ENCODE peak calls at places on chromosomes 12 and 14, in ten cellular contexts. One of them, this sample, is unnamed.

GRCh38 chr14:89956294-89957009 is 725 bp downstream of the TDP1 start:
- DNase-seq in cardiac fibroblast: peak; percentile 98
- DNase-seq in tibial nerve: peak; percentile 20
- DNase-seq in psoas muscle: peak; percentile 78
- DNase-seq in LNCaP clone FGC: no peak
- DNase-seq in HepG2: peak; percentile 46
- DNase-seq in DND-41: peak; percentile 73
- DNase-seq in CD8-positive, alpha-beta T cell: peak; percentile 88
- DNase-seq in OCI-LY7: peak; percentile 85
- DNase-seq in gastrocnemius medialis: peak; percentile 20
- DNase-seq in this sample: peak; percentile 85

GRCh38 chr12:131500564-131500963 is 210.3 kb upstream of the SFSWAP start:
- DNase-seq in cardiac fibroblast: no peak
- DNase-seq in tibial nerve: no peak
- DNase-seq in psoas muscle: no peak
- DNase-seq in LNCaP clone FGC: no peak
- DNase-seq in HepG2: no peak
- DNase-seq in DND-41: no peak
- DNase-seq in CD8-positive, alpha-beta T cell: no peak
- DNase-seq in OCI-LY7: no peak
- DNase-seq in gastrocnemius medialis: no peak
- DNase-seq in this sample: no peak

GRCh38 chr12:26614217-26614616 is 218.8 kb downstream of the ITPR2 start:
- DNase-seq in cardiac fibroblast: peak; percentile 55
- DNase-seq in tibial nerve: no peak
- DNase-seq in psoas muscle: no peak
- DNase-seq in LNCaP clone FGC: no peak
- DNase-seq in HepG2: no peak
- DNase-seq in DND-41: no peak
- DNase-seq in CD8-positive, alpha-beta T cell: no peak
- DNase-seq in OCI-LY7: peak; percentile 41
- DNase-seq in gastrocnemius medialis: no peak
- DNase-seq in this sample: no peak

GRCh38 chr14:101878222-101879211 is 85.9 kb upstream of the DYNC1H1 start:
- DNase-seq in cardiac fibroblast: no peak
- DNase-seq in tibial nerve: no peak
- DNase-seq in psoas muscle: no peak
- DNase-seq in LNCaP clone FGC: no peak
- DNase-seq in HepG2: no peak
- DNase-seq in DND-41: peak; percentile 35
- DNase-seq in CD8-positive, alpha-beta T cell: peak; percentile 56
- DNase-seq in OCI-LY7: peak; percentile 44
- DNase-seq in gastrocnemius medialis: no peak
- DNase-seq in this sample: no peak

GRCh38 chr14:30822080-30822571 is 52.2 kb upstream of the COCH start:
- DNase-seq in cardiac fibroblast: no peak
- DNase-seq in tibial nerve: no peak
- DNase-seq in psoas muscle: no peak
- DNase-seq in LNCaP clone FGC: no peak
- DNase-seq in HepG2: no peak
- DNase-seq in DND-41: no peak
- DNase-seq in CD8-positive, alpha-beta T cell: no peak
- DNase-seq in OCI-LY7: no peak
- DNase-seq in gastrocnemius medialis: no peak
- DNase-seq in this sample: no peak

GRCh38 chr12:67299936-67300335 is 30.8 kb downstream of the CAND1 start:
- DNase-seq in cardiac fibroblast: no peak
- DNase-seq in tibial nerve: no peak
- DNase-seq in psoas muscle: no peak
- DNase-seq in LNCaP clone FGC: no peak
- DNase-seq in HepG2: no peak
- DNase-seq in DND-41: no peak
- DNase-seq in CD8-positive, alpha-beta T cell: no peak
- DNase-seq in OCI-LY7: no peak
- DNase-seq in gastrocnemius medialis: no peak
- DNase-seq in this sample: no peak

GRCh38 chr14:92729632-92730358 is 18.6 kb downstream of the LGMN start:
- DNase-seq in cardiac fibroblast: peak; percentile 86
- DNase-seq in tibial nerve: no peak
- DNase-seq in psoas muscle: no peak
- DNase-seq in LNCaP clone FGC: no peak
- DNase-seq in HepG2: no peak
- DNase-seq in DND-41: peak; percentile 24
- DNase-seq in CD8-positive, alpha-beta T cell: no peak
- DNase-seq in OCI-LY7: no peak
- DNase-seq in gastrocnemius medialis: no peak
- DNase-seq in this sample: no peak

GRCh38 chr12:74280156-74280655 is 257.4 kb upstream of the ATXN7L3B start:
- DNase-seq in cardiac fibroblast: no peak
- DNase-seq in tibial nerve: no peak
- DNase-seq in psoas muscle: no peak
- DNase-seq in LNCaP clone FGC: no peak
- DNase-seq in HepG2: no peak
- DNase-seq in DND-41: no peak
- DNase-seq in CD8-positive, alpha-beta T cell: no peak
- DNase-seq in OCI-LY7: no peak
- DNase-seq in gastrocnemius medialis: no peak
- DNase-seq in this sample: no peak

GRCh38 chr12:121132601-121133481 is at the start of gene P2RX7:
- DNase-seq in cardiac fibroblast: peak; percentile 38
- DNase-seq in tibial nerve: peak; percentile 51
- DNase-seq in psoas muscle: peak; percentile 80
- DNase-seq in LNCaP clone FGC: peak; percentile 50
- DNase-seq in HepG2: no peak
- DNase-seq in DND-41: peak; percentile 63
- DNase-seq in CD8-positive, alpha-beta T cell: peak; percentile 38
- DNase-seq in OCI-LY7: peak; percentile 44
- DNase-seq in gastrocnemius medialis: peak; percentile 40
- DNase-seq in this sample: no peak

GRCh38 chr12:92146865-92147264 is 1.2 kb upstream of the BTG1 start:
- DNase-seq in cardiac fibroblast: peak; percentile 28
- DNase-seq in tibial nerve: no peak
- DNase-seq in psoas muscle: no peak
- DNase-seq in LNCaP clone FGC: no peak
- DNase-seq in HepG2: no peak
- DNase-seq in DND-41: peak; percentile 39
- DNase-seq in CD8-positive, alpha-beta T cell: no peak
- DNase-seq in OCI-LY7: peak; percentile 48
- DNase-seq in gastrocnemius medialis: no peak
- DNase-seq in this sample: no peak

GRCh38 chr14:76538648-76539008 is 162.7 kb downstream of the ESRRB start:
- DNase-seq in cardiac fibroblast: no peak
- DNase-seq in tibial nerve: no peak
- DNase-seq in psoas muscle: no peak
- DNase-seq in LNCaP clone FGC: no peak
- DNase-seq in HepG2: no peak
- DNase-seq in DND-41: no peak
- DNase-seq in CD8-positive, alpha-beta T cell: no peak
- DNase-seq in OCI-LY7: no peak
- DNase-seq in gastrocnemius medialis: no peak
- DNase-seq in this sample: no peak
- H3K4me3 ChIP-seq in cardiac fibroblast: no peak overlapping the region
- H3K4me3 ChIP-seq in tibial nerve: no peak overlapping the region
- H3K4me3 ChIP-seq in psoas muscle: no peak overlapping the region
- H3K4me3 ChIP-seq in LNCaP clone FGC: no peak overlapping the region
- H3K4me3 ChIP-seq in HepG2: no peak overlapping the region
- H3K4me3 ChIP-seq in DND-41: no peak overlapping the region
- H3K4me3 ChIP-seq in CD8-positive, alpha-beta T cell: no peak overlapping the region
- H3K4me3 ChIP-seq in OCI-LY7: no peak overlapping the region
- H3K4me3 ChIP-seq in gastrocnemius medialis: no peak overlapping the region
- H3K4me3 ChIP-seq in this sample: no peak overlapping the region

GRCh38 chr12:114240288-114240687 is 165.7 kb downstream of the TBX5 start:
- DNase-seq in cardiac fibroblast: no peak
- DNase-seq in tibial nerve: no peak
- DNase-seq in psoas muscle: no peak
- DNase-seq in LNCaP clone FGC: no peak
- DNase-seq in HepG2: no peak
- DNase-seq in DND-41: no peak
- DNase-seq in CD8-positive, alpha-beta T cell: no peak
- DNase-seq in OCI-LY7: no peak
- DNase-seq in gastrocnemius medialis: no peak
- DNase-seq in this sample: no peak

GRCh38 chr12:114241973-114242434 is 163.9 kb downstream of the TBX5 start:
- DNase-seq in cardiac fibroblast: no peak
- DNase-seq in tibial nerve: no peak
- DNase-seq in psoas muscle: no peak
- DNase-seq in LNCaP clone FGC: no peak
- DNase-seq in HepG2: no peak
- DNase-seq in DND-41: no peak
- DNase-seq in CD8-positive, alpha-beta T cell: no peak
- DNase-seq in OCI-LY7: peak; percentile 51
- DNase-seq in gastrocnemius medialis: no peak
- DNase-seq in this sample: peak; percentile 43

GRCh38 chr12:114248527-114248926 is 157.4 kb downstream of the TBX5 start:
- DNase-seq in cardiac fibroblast: no peak
- DNase-seq in tibial nerve: no peak
- DNase-seq in psoas muscle: no peak
- DNase-seq in LNCaP clone FGC: no peak
- DNase-seq in HepG2: no peak
- DNase-seq in DND-41: no peak
- DNase-seq in CD8-positive, alpha-beta T cell: no peak
- DNase-seq in OCI-LY7: no peak
- DNase-seq in gastrocnemius medialis: no peak
- DNase-seq in this sample: no peak

GRCh38 chr12:114245555-114245954 is 160.4 kb downstream of the TBX5 start:
- DNase-seq in cardiac fibroblast: no peak
- DNase-seq in tibial nerve: no peak
- DNase-seq in psoas muscle: no peak
- DNase-seq in LNCaP clone FGC: no peak
- DNase-seq in HepG2: no peak
- DNase-seq in DND-41: no peak
- DNase-seq in CD8-positive, alpha-beta T cell: no peak
- DNase-seq in OCI-LY7: no peak
- DNase-seq in gastrocnemius medialis: no peak
- DNase-seq in this sample: no peak
- TF ChIP-seq CTCF in cardiac fibroblast: no peak
- TF ChIP-seq CTCF in tibial nerve: no peak
- TF ChIP-seq CTCF in psoas muscle: no peak
- TF ChIP-seq CTCF in LNCaP clone FGC: no peak
- TF ChIP-seq CTCF in HepG2: no peak
- TF ChIP-seq CTCF in DND-41: no peak
- TF ChIP-seq CTCF in CD8-positive, alpha-beta T cell: no peak
- TF ChIP-seq CTCF in OCI-LY7: no peak
- TF ChIP-seq CTCF in gastrocnemius medialis: no peak
- TF ChIP-seq CTCF in this sample: no peak

DNA sequence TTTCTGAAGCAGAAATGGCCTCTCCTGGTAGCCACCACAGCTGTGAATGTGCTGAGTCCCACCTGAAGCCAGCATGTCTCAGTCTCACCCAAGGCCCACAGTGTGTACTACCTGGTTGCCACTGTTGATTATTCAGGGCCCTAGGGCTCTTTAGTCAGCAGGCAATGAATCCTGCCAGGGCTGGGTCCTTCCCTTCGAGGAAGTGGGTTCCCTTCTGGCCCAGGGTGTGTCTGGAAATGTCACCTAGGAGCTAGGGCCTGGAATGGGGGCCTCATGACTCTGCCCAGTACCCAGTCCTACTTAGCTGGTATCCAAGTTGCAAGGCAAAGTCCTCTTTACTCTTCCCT is 207.4 kb downstream of the SYNE2 start:
- DNase-seq in cardiac fibroblast: no peak
- DNase-seq in tibial nerve: no peak
- DNase-seq in psoas muscle: no peak
- DNase-seq in LNCaP clone FGC: no peak
- DNase-seq in HepG2: no peak
- DNase-seq in DND-41: no peak
- DNase-seq in CD8-positive, alpha-beta T cell: no peak
- DNase-seq in OCI-LY7: no peak
- DNase-seq in gastrocnemius medialis: no peak
- DNase-seq in this sample: no peak
- H3K4me3 ChIP-seq in cardiac fibroblast: no peak overlapping the region
- H3K4me3 ChIP-seq in tibial nerve: no peak overlapping the region
- H3K4me3 ChIP-seq in psoas muscle: no peak overlapping the region
- H3K4me3 ChIP-seq in LNCaP clone FGC: no peak overlapping the region
- H3K4me3 ChIP-seq in HepG2: no peak overlapping the region
- H3K4me3 ChIP-seq in DND-41: no peak overlapping the region
- H3K4me3 ChIP-seq in CD8-positive, alpha-beta T cell: no peak overlapping the region
- H3K4me3 ChIP-seq in OCI-LY7: no peak overlapping the region
- H3K4me3 ChIP-seq in gastrocnemius medialis: no peak overlapping the region
- H3K4me3 ChIP-seq in this sample: no peak overlapping the region

GRCh38 chr12:51264297-51264696 is 5.9 kb downstream of the SMAGP start:
- DNase-seq in cardiac fibroblast: no peak
- DNase-seq in tibial nerve: no peak
- DNase-seq in psoas muscle: no peak
- DNase-seq in LNCaP clone FGC: no peak
- DNase-seq in HepG2: no peak
- DNase-seq in DND-41: no peak
- DNase-seq in CD8-positive, alpha-beta T cell: no peak
- DNase-seq in OCI-LY7: no peak
- DNase-seq in gastrocnemius medialis: no peak
- DNase-seq in this sample: no peak

GRCh38 chr12:51270847-51271518 is 768 bp upstream of the SMAGP start:
- DNase-seq in cardiac fibroblast: peak; percentile 88
- DNase-seq in tibial nerve: no peak
- DNase-seq in psoas muscle: no peak
- DNase-seq in LNCaP clone FGC: no peak
- DNase-seq in HepG2: peak; percentile 56
- DNase-seq in DND-41: no peak
- DNase-seq in CD8-positive, alpha-beta T cell: no peak
- DNase-seq in OCI-LY7: no peak
- DNase-seq in gastrocnemius medialis: no peak
- DNase-seq in this sample: no peak

GRCh38 chr12:51265024-51265423 is 5.2 kb downstream of the SMAGP start:
- DNase-seq in cardiac fibroblast: no peak
- DNase-seq in tibial nerve: no peak
- DNase-seq in psoas muscle: no peak
- DNase-seq in LNCaP clone FGC: no peak
- DNase-seq in HepG2: no peak
- DNase-seq in DND-41: no peak
- DNase-seq in CD8-positive, alpha-beta T cell: no peak
- DNase-seq in OCI-LY7: no peak
- DNase-seq in gastrocnemius medialis: no peak
- DNase-seq in this sample: no peak

GRCh38 chr12:51270067-51270846 is at the start of gene SMAGP:
- DNase-seq in cardiac fibroblast: peak; percentile 36
- DNase-seq in tibial nerve: peak; percentile 5
- DNase-seq in psoas muscle: peak; percentile 68
- DNase-seq in LNCaP clone FGC: peak; percentile 22
- DNase-seq in HepG2: peak; percentile 40
- DNase-seq in DND-41: peak; percentile 77
- DNase-seq in CD8-positive, alpha-beta T cell: peak; percentile 51
- DNase-seq in OCI-LY7: peak; percentile 66
- DNase-seq in gastrocnemius medialis: no peak
- DNase-seq in this sample: no peak

GRCh38 chr12:51269174-51270066 is 795 bp downstream of the SMAGP start:
- DNase-seq in cardiac fibroblast: peak; percentile 43
- DNase-seq in tibial nerve: peak; percentile 9
- DNase-seq in psoas muscle: peak; percentile 60
- DNase-seq in LNCaP clone FGC: no peak
- DNase-seq in HepG2: peak; percentile 54
- DNase-seq in DND-41: peak; percentile 64
- DNase-seq in CD8-positive, alpha-beta T cell: peak; percentile 60
- DNase-seq in OCI-LY7: peak; percentile 40
- DNase-seq in gastrocnemius medialis: no peak
- DNase-seq in this sample: no peak
- TF ChIP-seq CTCF in cardiac fibroblast: peak; percentile 32
- TF ChIP-seq CTCF in tibial nerve: peak; percentile 28
- TF ChIP-seq CTCF in psoas muscle: peak; percentile 30
- TF ChIP-seq CTCF in LNCaP clone FGC: peak; percentile 26
- TF ChIP-seq CTCF in HepG2: peak; percentile 89
- TF ChIP-seq CTCF in DND-41: peak; percentile 76
- TF ChIP-seq CTCF in CD8-positive, alpha-beta T cell: peak; percentile 27
- TF ChIP-seq CTCF in OCI-LY7: peak; percentile 74
- TF ChIP-seq CTCF in gastrocnemius medialis: no peak
- TF ChIP-seq CTCF in this sample: peak; percentile 51